ENCODE peak calls at places on chromosomes 7 and 10, in ten cellular contexts. One of them, this sample, is unnamed.

GRCh38 chr10:70578371-70578947 is 24.1 kb downstream of the PRF1 start:
- DNase-seq in HTR-8/SVneo: peak
- DNase-seq in activated T-cell treated with anti-CD3 and anti-CD28 coated beads for 24 hours: peak
- DNase-seq in fibroblast of the conjunctiva: no peak
- DNase-seq in DMS53: no peak
- DNase-seq in NAMALWA: no peak
- DNase-seq in iPS DF 6.9: no peak
- DNase-seq in fibroblast of gingiva: no peak
- DNase-seq in H9: no peak
- DNase-seq in kidney tubule cell: peak
- DNase-seq in this sample: peak

GRCh38 chr10:24305551-24306506 is 96.9 kb downstream of the KIAA1217 start:
- DNase-seq in HTR-8/SVneo: no peak
- DNase-seq in activated T-cell treated with anti-CD3 and anti-CD28 coated beads for 24 hours: no peak
- DNase-seq in fibroblast of the conjunctiva: no peak
- DNase-seq in DMS53: no peak
- DNase-seq in NAMALWA: no peak
- DNase-seq in iPS DF 6.9: no peak
- DNase-seq in fibroblast of gingiva: no peak
- DNase-seq in H9: no peak
- DNase-seq in kidney tubule cell: no peak
- DNase-seq in this sample: no peak

GRCh38 chr10:86003201-86003621 is 363.4 kb downstream of the GRID1 start:
- DNase-seq in HTR-8/SVneo: no peak
- DNase-seq in activated T-cell treated with anti-CD3 and anti-CD28 coated beads for 24 hours: no peak
- DNase-seq in fibroblast of the conjunctiva: no peak
- DNase-seq in DMS53: no peak
- DNase-seq in NAMALWA: no peak
- DNase-seq in iPS DF 6.9: no peak
- DNase-seq in fibroblast of gingiva: no peak
- DNase-seq in H9: no peak
- DNase-seq in kidney tubule cell: no peak
- DNase-seq in this sample: no peak

GRCh38 chr7:127741764-127742375 is 89.9 kb downstream of the SND1 start:
- DNase-seq in HTR-8/SVneo: no peak
- DNase-seq in activated T-cell treated with anti-CD3 and anti-CD28 coated beads for 24 hours: no peak
- DNase-seq in fibroblast of the conjunctiva: no peak
- DNase-seq in DMS53: no peak
- DNase-seq in NAMALWA: no peak
- DNase-seq in iPS DF 6.9: no peak
- DNase-seq in fibroblast of gingiva: no peak
- DNase-seq in H9: no peak
- DNase-seq in kidney tubule cell: no peak
- DNase-seq in this sample: no peak

GRCh38 chr7:151089893-151090730 is 3.8 kb downstream of the AGAP3 start:
- DNase-seq in HTR-8/SVneo: no peak
- DNase-seq in activated T-cell treated with anti-CD3 and anti-CD28 coated beads for 24 hours: no peak
- DNase-seq in fibroblast of the conjunctiva: no peak
- DNase-seq in DMS53: no peak
- DNase-seq in NAMALWA: no peak
- DNase-seq in iPS DF 6.9: no peak
- DNase-seq in fibroblast of gingiva: peak
- DNase-seq in H9: no peak
- DNase-seq in kidney tubule cell: no peak
- DNase-seq in this sample: no peak

GRCh38 chr7:50629238-50629901 is 64.2 kb upstream of the DDC start:
- DNase-seq in HTR-8/SVneo: no peak
- DNase-seq in activated T-cell treated with anti-CD3 and anti-CD28 coated beads for 24 hours: no peak
- DNase-seq in fibroblast of the conjunctiva: no peak
- DNase-seq in DMS53: no peak
- DNase-seq in NAMALWA: no peak
- DNase-seq in iPS DF 6.9: no peak
- DNase-seq in fibroblast of gingiva: no peak
- DNase-seq in H9: no peak
- DNase-seq in kidney tubule cell: no peak
- DNase-seq in this sample: no peak

GRCh38 chr7:158494162-158494586 is 93.4 kb downstream of the PTPRN2 start:
- DNase-seq in HTR-8/SVneo: peak
- DNase-seq in activated T-cell treated with anti-CD3 and anti-CD28 coated beads for 24 hours: no peak
- DNase-seq in fibroblast of the conjunctiva: no peak
- DNase-seq in DMS53: no peak
- DNase-seq in NAMALWA: peak
- DNase-seq in iPS DF 6.9: no peak
- DNase-seq in fibroblast of gingiva: no peak
- DNase-seq in H9: no peak
- DNase-seq in kidney tubule cell: no peak
- DNase-seq in this sample: no peak

GRCh38 chr7:94127026-94127425 is 122.9 kb upstream of the BET1 start:
- DNase-seq in HTR-8/SVneo: no peak
- DNase-seq in activated T-cell treated with anti-CD3 and anti-CD28 coated beads for 24 hours: no peak
- DNase-seq in fibroblast of the conjunctiva: no peak
- DNase-seq in DMS53: no peak
- DNase-seq in NAMALWA: no peak
- DNase-seq in iPS DF 6.9: no peak
- DNase-seq in fibroblast of gingiva: peak
- DNase-seq in H9: no peak
- DNase-seq in kidney tubule cell: no peak
- DNase-seq in this sample: no peak

GRCh38 chr7:151818674-151819519 is 58.0 kb downstream of the PRKAG2 start:
- DNase-seq in HTR-8/SVneo: no peak
- DNase-seq in activated T-cell treated with anti-CD3 and anti-CD28 coated beads for 24 hours: no peak
- DNase-seq in fibroblast of the conjunctiva: no peak
- DNase-seq in DMS53: peak
- DNase-seq in NAMALWA: no peak
- DNase-seq in iPS DF 6.9: no peak
- DNase-seq in fibroblast of gingiva: no peak
- DNase-seq in H9: peak
- DNase-seq in kidney tubule cell: no peak
- DNase-seq in this sample: no peak

GRCh38 chr7:6178273-6179029 is 94.0 kb downstream of the CYTH3 start:
- DNase-seq in HTR-8/SVneo: no peak
- DNase-seq in activated T-cell treated with anti-CD3 and anti-CD28 coated beads for 24 hours: no peak
- DNase-seq in fibroblast of the conjunctiva: no peak
- DNase-seq in DMS53: no peak
- DNase-seq in NAMALWA: no peak
- DNase-seq in iPS DF 6.9: no peak
- DNase-seq in fibroblast of gingiva: peak
- DNase-seq in H9: no peak
- DNase-seq in kidney tubule cell: no peak
- DNase-seq in this sample: no peak

GRCh38 chr10:24360286-24361127 is 151.6 kb downstream of the KIAA1217 start:
- DNase-seq in HTR-8/SVneo: peak
- DNase-seq in activated T-cell treated with anti-CD3 and anti-CD28 coated beads for 24 hours: no peak
- DNase-seq in fibroblast of the conjunctiva: peak
- DNase-seq in DMS53: peak
- DNase-seq in NAMALWA: peak
- DNase-seq in iPS DF 6.9: peak
- DNase-seq in fibroblast of gingiva: peak
- DNase-seq in H9: peak
- DNase-seq in kidney tubule cell: peak
- DNase-seq in this sample: no peak

This sample was measured in epithelial cell of proximal tubule.